ENCODE peak calls at places on chromosomes 2 and 18, in four cellular contexts. X, O, H and G are unnamed samples.

GRCh38 chr2:42569116-42569711 is 782 bp downstream of the MTA3 start:
- DNase-seq in X (peak; percentile 29), O (peak; percentile 64), H (peak; percentile 31), G (peak; percentile 55)

GRCh38 chr18:76805221-76805620 is 17.1 kb upstream of the ZNF236 start:
- DNase-seq in X (no peak), O (no peak), H (no peak), G (no peak)

GRCh38 chr2:61900246-61900645 is 5.2 kb upstream of the COMMD1 start:
- DNase-seq in X (no peak), O (no peak), H (no peak), G (no peak)

GRCh38 chr2:84938194-84938879 is 32.6 kb upstream of the KCMF1 start:
- DNase-seq in X (peak; percentile 79), O (no peak), H (no peak), G (no peak)

GRCh38 chr2:237280235-237280634 is 133.7 kb downstream of the COL6A3 start:
- DNase-seq in X (no peak), O (no peak), H (peak; percentile 73), G (no peak)

GRCh38 chr2:36468463-36469266 is 113.1 kb downstream of the CRIM1 start:
- DNase-seq in X (no peak), O (no peak), H (no peak), G (no peak)

GRCh38 chr18:37430346-37431076 is 135.1 kb downstream of the CELF4 start:
- DNase-seq in X (peak; percentile 2), O (no peak), H (no peak), G (no peak)

GRCh38 chr2:9002313-9002636 is 1.2 kb downstream of the MBOAT2 start:
- DNase-seq in X (no peak), O (no peak), H (no peak), G (no peak)

GRCh38 chr2:84613082-84613481 is 96.8 kb downstream of the DNAH6 start:
- DNase-seq in X (no peak), O (no peak), H (no peak), G (no peak)

GRCh38 chr2:205461169-205461568 is 221.1 kb upstream of the NRP2 start:
- DNase-seq in X (no peak), O (no peak), H (no peak), G (no peak)

GRCh38 chr2:102145939-102146338 is 3.4 kb downstream of the IL1R1 start:
- DNase-seq in X (peak; percentile 13), O (no peak), H (no peak), G (no peak)

GRCh38 chr18:30971338-30971956 is 71.1 kb downstream of the DSC3 start:
- DNase-seq in X (peak; percentile 16), O (no peak), H (no peak), G (no peak)

GRCh38 chr2:27902143-27902542 is 11.6 kb downstream of the BABAM2 start:
- DNase-seq in X (no peak), O (no peak), H (no peak), G (no peak)

GRCh38 chr2:101912545-101912944 is 79.2 kb upstream of the IL1R2 start:
- DNase-seq in X (no peak), O (no peak), H (no peak), G (no peak)

GRCh38 chr2:172955587-172955986 is 120.1 kb upstream of the MAP3K20 start:
- DNase-seq in X (no peak), O (no peak), H (no peak), G (no peak)

GRCh38 chr2:46547223-46548102 is 68.1 kb downstream of the TMEM247 start:
- DNase-seq in X (no peak), O (peak; percentile 83), H (peak; percentile 67), G (peak; percentile 78)
- H3K4me1 ChIP-seq in X (peaks cover 9% of the 10 kb centered on the region), O (peaks cover 48% of the 10 kb centered on the region), H (peaks cover 81% of the 10 kb centered on the region), G (peaks cover 81% of the 10 kb centered on the region)

DNA sequence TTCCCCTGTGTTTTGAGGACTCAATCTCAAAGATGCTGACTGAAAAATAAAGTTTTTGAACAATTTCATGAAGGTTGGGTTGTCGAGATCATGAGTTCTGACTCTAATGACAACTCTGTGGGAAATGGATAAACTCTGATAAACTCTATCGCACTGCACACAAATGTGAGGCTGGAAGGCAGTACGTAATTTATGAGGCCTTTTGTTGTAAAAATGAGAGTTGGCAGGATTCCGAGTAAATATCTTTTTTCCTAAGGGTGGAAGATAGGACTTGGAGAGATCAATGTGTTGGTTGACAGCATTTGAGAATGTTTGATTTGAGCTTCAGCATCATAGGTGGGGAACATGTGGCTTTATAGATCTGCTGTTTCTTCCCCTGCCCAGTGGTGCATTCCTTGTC is 90.4 kb downstream of the SPTBN1 start:
- DNase-seq in X (no peak), O (no peak), H (no peak), G (no peak)
- H3K4me1 ChIP-seq in X (peaks cover 63% of the 10 kb centered on the region), O (peaks cover 33% of the 10 kb centered on the region), H (peaks cover 93% of the 10 kb centered on the region), G (peaks cover 17% of the 10 kb centered on the region)

DNA sequence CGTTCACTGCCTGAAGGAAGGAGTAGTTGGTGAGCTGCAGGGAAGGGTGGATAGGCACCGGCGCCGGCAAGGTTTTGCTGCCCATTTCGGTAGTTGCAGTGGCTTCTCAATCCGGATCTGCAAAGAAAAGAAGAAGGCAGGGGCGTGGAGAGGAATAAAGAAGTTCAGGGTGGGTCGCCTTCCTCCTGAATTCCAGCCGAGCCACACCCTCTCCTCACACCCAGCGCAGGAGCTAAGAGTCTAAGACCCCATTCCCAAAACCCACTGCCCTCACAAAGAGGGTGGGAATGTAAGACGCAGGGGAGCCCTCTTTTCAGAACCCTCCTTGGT is 4.7 kb downstream of the OSR1 start:
- DNase-seq in X (no peak), O (no peak), H (no peak), G (no peak)
- H3K4me1 ChIP-seq in X (peaks cover 5% of the 10 kb centered on the region), O (peaks cover 6% of the 10 kb centered on the region), H (peaks cover 44% of the 10 kb centered on the region), G (peaks cover 7% of the 10 kb centered on the region)

DNA sequence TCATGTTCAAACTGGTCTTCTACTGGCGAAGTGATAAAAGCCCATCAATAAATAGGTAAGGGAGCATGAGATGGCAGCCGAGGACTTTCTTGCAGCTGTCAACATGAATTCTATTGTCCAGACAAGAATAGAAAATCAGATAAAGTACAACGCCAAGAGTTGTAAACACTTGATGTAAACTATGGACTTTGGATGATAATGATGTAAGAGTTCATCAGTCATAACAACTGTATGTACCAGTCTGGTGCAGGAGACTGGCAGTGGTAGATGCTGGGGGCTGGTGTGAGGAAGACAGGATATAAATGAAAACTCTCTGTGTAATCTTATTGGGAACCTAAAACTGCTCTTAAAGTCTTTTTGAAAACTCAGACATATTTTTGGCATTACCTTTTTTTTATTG is 155.9 kb upstream of the RASGRP3 start:
- DNase-seq in X (no peak), O (no peak), H (no peak), G (no peak)
- H3K4me1 ChIP-seq in X (peaks cover 13% of the 10 kb centered on the region), O (peaks cover 3% of the 10 kb centered on the region), H (peaks cover 38% of the 10 kb centered on the region), G (peaks cover 19% of the 10 kb centered on the region)